ENCODE peak calls at places on chromosomes 5 and 9, in five cellular contexts. O is activated gamma-delta T cell treated with anti-CD3 and anti-CD28 coated beads, Interleukin-2, amount 50 U/mL, for 16 hours; M is kidney; S is EL; U is SJSA1. F is an unnamed sample.

GRCh38 chr5:135205616-135206349 is 171.8 kb upstream of the PITX1 start:
- DNase-seq in O (no peak), M (no peak), S (peak; percentile 45), U (peak; percentile 33), F (no peak)

GRCh38 chr9:91771027-91771426 is 179.0 kb downstream of the ROR2 start:
- DNase-seq in S (peak; percentile 94), U (peak; percentile 61), O (no peak), M (peak; percentile 80), F (no peak)

GRCh38 chr5:53262348-53262970 is 152.9 kb upstream of the MOCS2 start:
- DNase-seq in M (no peak), U (no peak), S (peak; percentile 61), O (no peak), F (no peak)

GRCh38 chr9:127837346-127837745 is 17.1 kb downstream of the ENG start:
- DNase-seq in O (no peak), U (no peak), S (no peak), M (no peak), F (no peak)

GRCh38 chr9:70144131-70144503 is 100.5 kb downstream of the MAMDC2 start:
- DNase-seq in O (no peak), M (no peak), S (no peak), U (no peak), F (no peak)

GRCh38 chr5:95385334-95385733 is 5.8 kb upstream of the FAM81B start:
- DNase-seq in M (no peak), O (no peak), S (no peak), U (no peak), F (no peak)

GRCh38 chr5:150801117-150801927 is 22.8 kb downstream of the SMIM3 start:
- DNase-seq in O (no peak), U (no peak), M (no peak), S (peak; percentile 75), F (no peak)

GRCh38 chr9:17116400-17116837 is 18.4 kb upstream of the CNTLN start:
- DNase-seq in U (no peak), S (peak; percentile 58), M (no peak), O (no peak), F (no peak)

GRCh38 chr9:110745656-110746055 is 77.1 kb downstream of the MUSK start:
- DNase-seq in M (no peak), O (no peak), U (no peak), S (peak; percentile 23), F (no peak)

GRCh38 chr9:7770102-7770501 is 29.5 kb downstream of the DMAC1 start:
- DNase-seq in O (no peak), M (no peak), S (no peak), U (no peak), F (no peak)

GRCh38 chr5:43573058-43573457 is 16.2 kb upstream of the PAIP1 start:
- DNase-seq in O (no peak), M (no peak), U (no peak), S (peak; percentile 44), F (no peak)

GRCh38 chr9:132391446-132391845 is 15.2 kb downstream of the TTF1 start:
- DNase-seq in O (no peak), M (no peak), S (no peak), U (no peak), F (no peak)

GRCh38 chr5:27524515-27524914 is 486.1 kb upstream of the CDH9 start:
- DNase-seq in S (no peak), U (no peak), M (no peak), O (no peak), F (no peak)

GRCh38 chr5:1292846-1293415 is 1.9 kb downstream of the TERT start:
- DNase-seq in M (peak; percentile 63), S (no peak), U (no peak), O (no peak), F (no peak)

GRCh38 chr5:149646564-149646963 is 65.3 kb downstream of the ARHGEF37 start:
- DNase-seq in M (no peak), S (no peak), U (no peak), O (peak; percentile 29), F (no peak)

GRCh38 chr5:90557871-90558270 is 726 bp upstream of the ADGRV1 start:
- DNase-seq in O (no peak), S (no peak), M (no peak), U (no peak), F (no peak)

GRCh38 chr9:95003694-95004451 is 277.4 kb downstream of the AOPEP start:
- DNase-seq in O (no peak), S (peak; percentile 58), U (no peak), M (peak; percentile 90), F (no peak)

GRCh38 chr9:91693226-91693625 is 256.8 kb downstream of the ROR2 start:
- DNase-seq in O (no peak), M (no peak), S (no peak), U (no peak), F (no peak)

GRCh38 chr5:106314221-106314824 is 1356.4 kb downstream of the EFNA5 start:
- DNase-seq in S (no peak), U (no peak), M (no peak), O (no peak), F (no peak)

GRCh38 chr5:79020861-79021561 is 35.9 kb upstream of the ARSB start:
- DNase-seq in S (peak; percentile 80), O (no peak), M (peak; percentile 73), U (peak; percentile 81), F (no peak)

GRCh38 chr9:5608298-5609254 is 20.3 kb upstream of the RIC1 start:
- DNase-seq in M (no peak), U (no peak), S (no peak), O (no peak), F (no peak)

GRCh38 chr9:130461218-130461630 is 16.5 kb downstream of the ASS1 start:
- DNase-seq in O (peak; percentile 54), U (peak; percentile 61), M (peak; percentile 83), S (peak; percentile 53), F (no peak)

GRCh38 chr5:115594343-115595047 is 7.8 kb downstream of the TICAM2 start:
- DNase-seq in U (no peak), S (peak; percentile 24), M (no peak), O (no peak), F (no peak)

GRCh38 chr9:133396952-133397351 is 20.8 kb downstream of the STKLD1 start:
- DNase-seq in S (peak; percentile 39), M (no peak), O (no peak), U (no peak), F (no peak)

GRCh38 chr5:79791843-79792242 is 102.2 kb downstream of the CMYA5 start:
- DNase-seq in O (no peak), U (no peak), M (no peak), S (no peak), F (no peak)

GRCh38 chr5:142795246-142795645 is 25.1 kb downstream of the ARHGAP26 start:
- DNase-seq in S (no peak), M (no peak), U (no peak), O (no peak), F (no peak)

GRCh38 chr5:103305829-103306228 is 47.3 kb downstream of the MACIR start:
- DNase-seq in S (no peak), U (no peak), M (no peak), O (no peak), F (no peak)

GRCh38 chr5:178078197-178078995 is 34.9 kb upstream of the N4BP3 start:
- DNase-seq in S (peak; percentile 94), M (no peak), U (no peak), O (no peak), F (no peak)

F was measured in RWPE2.